ENCODE peak calls at places on chromosomes 1 and 21, in seven cellular contexts. T is SK-N-SH, L is HCT116, V is GM12878, H is H1, R is HepG2, U is K562. I is an unnamed sample.

GRCh38 chr1:105641407-105641806 is 1415.1 kb upstream of the PRMT6 start:
- DNase-seq in T (no peak), L (no peak), V (no peak), H (no peak), R (peak), U (no peak), I (no peak)

GRCh38 chr21:43279578-43279894 is 110.7 kb downstream of the CRYAA start:
- DNase-seq in T (no peak), L (no peak), V (no peak), H (no peak), R (no peak), U (no peak), I (no peak)

GRCh38 chr1:201461193-201461657 is 7.8 kb downstream of the PHLDA3 start:
- DNase-seq in T (no peak), L (peak), V (no peak), H (no peak), R (peak), U (no peak), I (peak)

GRCh38 chr1:101219919-101220695 is 16.7 kb upstream of the S1PR1 start:
- DNase-seq in T (no peak), L (no peak), V (no peak), H (no peak), R (no peak), U (no peak), I (no peak)

GRCh38 chr1:66055092-66055491 is 262.4 kb downstream of the PDE4B start:
- DNase-seq in T (no peak), L (no peak), V (no peak), H (no peak), R (no peak), U (no peak), I (no peak)

GRCh38 chr1:36912365-36912840 is 121.9 kb downstream of the GRIK3 start:
- DNase-seq in T (no peak), L (no peak), V (no peak), H (no peak), R (no peak), U (no peak), I (no peak)

GRCh38 chr1:55974714-55975441 is 604.5 kb downstream of the PLPP3 start:
- DNase-seq in T (no peak), L (no peak), V (no peak), H (no peak), R (no peak), U (no peak), I (no peak)

GRCh38 chr1:18072066-18072465 is 35.5 kb upstream of the IGSF21 start:
- DNase-seq in T (no peak), L (no peak), V (no peak), H (no peak), R (no peak), U (no peak), I (no peak)

GRCh38 chr1:54372978-54373377 is 33.2 kb downstream of the SSBP3 start:
- DNase-seq in T (no peak), L (no peak), V (peak), H (no peak), R (no peak), U (no peak), I (no peak)

GRCh38 chr1:202367200-202367742 is 18.8 kb downstream of the PPP1R12B start:
- DNase-seq in T (peak), L (no peak), V (no peak), H (no peak), R (no peak), U (no peak), I (no peak)

GRCh38 chr1:116988908-116989307 is 12.7 kb upstream of the CD101 start:
- DNase-seq in T (no peak), L (no peak), V (no peak), H (no peak), R (no peak), U (no peak), I (no peak)

GRCh38 chr1:180424848-180425457 is 77.4 kb downstream of the ACBD6 start:
- DNase-seq in T (no peak), L (no peak), V (peak), H (no peak), R (no peak), U (no peak), I (no peak)

GRCh38 chr1:70536708-70537398 is 125.8 kb downstream of the CTH start:
- DNase-seq in T (no peak), L (no peak), V (no peak), H (no peak), R (no peak), U (no peak), I (no peak)

GRCh38 chr1:54375331-54376084 is 30.7 kb downstream of the SSBP3 start:
- DNase-seq in T (peak), L (no peak), V (no peak), H (peak), R (no peak), U (peak), I (no peak)

GRCh38 chr1:21397813-21398188 is 42.1 kb upstream of the NBPF3 start:
- DNase-seq in T (no peak), L (no peak), V (no peak), H (no peak), R (no peak), U (peak), I (no peak)

GRCh38 chr1:66519988-66520387 is 14.0 kb upstream of the SGIP1 start:
- DNase-seq in T (no peak), L (no peak), V (no peak), H (no peak), R (peak), U (no peak), I (no peak)

GRCh38 chr1:116556289-116557006 is 14.4 kb downstream of the CD58 start:
- DNase-seq in T (no peak), L (peak), V (peak), H (no peak), R (no peak), U (peak), I (no peak)

GRCh38 chr1:9870572-9870971 is 39.5 kb downstream of the CTNNBIP1 start:
- DNase-seq in T (no peak), L (no peak), V (no peak), H (no peak), R (peak), U (no peak), I (no peak)
- TF ChIP-seq JUND in T (no peak), L (no peak), V (no peak), H (no peak), R (no peak), U (no peak), I (no peak)

GRCh38 chr1:150429805-150430204 is 57.4 kb upstream of the TARS2 start:
- DNase-seq in T (peak), L (no peak), V (no peak), H (no peak), R (peak), U (peak), I (peak)
- TF ChIP-seq JUND in T (no peak), L (no peak), V (no peak), H (no peak), R (no peak), U (no peak), I (no peak)

GRCh38 chr1:1424623-1425229 is 3.6 kb upstream of the ANKRD65 start:
- DNase-seq in T (no peak), L (no peak), V (no peak), H (no peak), R (no peak), U (no peak), I (no peak)
- TF ChIP-seq JUND in T (no peak), L (no peak), V (no peak), H (no peak), R (no peak), U (no peak), I (no peak)

DNA sequence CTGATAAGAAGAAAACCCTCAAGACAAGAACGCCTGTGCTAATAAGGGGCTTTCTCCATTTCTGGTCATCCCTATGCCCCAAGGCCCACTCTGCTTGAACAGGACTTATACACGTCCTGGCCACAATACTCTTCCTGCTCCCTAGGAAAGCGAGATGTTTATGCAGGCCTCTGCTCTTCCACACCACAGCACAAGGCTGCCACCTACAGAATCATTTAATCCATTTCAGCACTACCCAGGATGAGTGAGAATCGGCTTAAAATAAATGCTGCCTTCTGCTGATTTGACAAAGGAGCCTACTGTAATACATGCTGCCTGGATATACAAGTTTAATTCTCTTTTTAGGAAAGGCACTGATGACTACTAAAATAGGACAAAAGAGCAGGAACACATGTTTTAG is 29.4 kb downstream of the FRRS1 start:
- DNase-seq in T (peak), L (peak), V (no peak), H (no peak), R (peak), U (peak), I (peak)
- TF ChIP-seq JUND in T (no peak), L (no peak), V (no peak), H (no peak), R (no peak), U (no peak), I (no peak)

GRCh38 chr1:230375795-230376194 is 50.3 kb downstream of the PGBD5 start:
- DNase-seq in T (no peak), L (no peak), V (no peak), H (no peak), R (no peak), U (no peak), I (no peak)
- TF ChIP-seq JUND in T (no peak), L (no peak), V (no peak), H (no peak), R (no peak), U (no peak), I (no peak)

I was measured in T47D.